ENCODE peak calls at places on chromosomes 7 and 10, in seven cellular contexts. N, O, B, E, Y, L and C are unnamed samples.

GRCh38 chr10:84600947-84601346 is 272.6 kb downstream of the CCSER2 start:
- DNase-seq in Y (no peak), B (no peak), O (no peak), N (no peak), L (no peak), E (no peak), C (no peak)

GRCh38 chr10:94524146-94524545 is 21.4 kb upstream of the HELLS start:
- DNase-seq in N (no peak), L (no peak), O (peak), Y (no peak), E (no peak), B (no peak), C (peak)

GRCh38 chr7:27619492-27619891 is 43.2 kb downstream of the HIBADH start:
- DNase-seq in L (no peak), O (no peak), E (no peak), N (no peak), B (no peak), Y (no peak), C (no peak)

GRCh38 chr7:87152897-87153641 is 816 bp downstream of the DMTF1 start:
- DNase-seq in E (peak), L (no peak), O (no peak), N (no peak), Y (peak), B (peak), C (peak)

GRCh38 chr7:141072548-141073172 is 1.2 kb upstream of the TMEM178B start:
- DNase-seq in Y (peak), B (peak), O (peak), E (peak), L (peak), N (peak), C (peak)

GRCh38 chr7:132130497-132130896 is 445.8 kb downstream of the PLXNA4 start:
- DNase-seq in Y (no peak), B (no peak), L (no peak), N (no peak), O (no peak), E (no peak), C (no peak)

GRCh38 chr10:30786131-30786530 is 156.6 kb upstream of the LYZL2 start:
- DNase-seq in Y (no peak), E (no peak), O (no peak), N (no peak), B (no peak), L (no peak), C (peak)

GRCh38 chr10:132507956-132508490 is 29.6 kb upstream of the INPP5A start:
- DNase-seq in N (peak), Y (no peak), O (no peak), L (no peak), E (no peak), B (no peak), C (no peak)

DNA sequence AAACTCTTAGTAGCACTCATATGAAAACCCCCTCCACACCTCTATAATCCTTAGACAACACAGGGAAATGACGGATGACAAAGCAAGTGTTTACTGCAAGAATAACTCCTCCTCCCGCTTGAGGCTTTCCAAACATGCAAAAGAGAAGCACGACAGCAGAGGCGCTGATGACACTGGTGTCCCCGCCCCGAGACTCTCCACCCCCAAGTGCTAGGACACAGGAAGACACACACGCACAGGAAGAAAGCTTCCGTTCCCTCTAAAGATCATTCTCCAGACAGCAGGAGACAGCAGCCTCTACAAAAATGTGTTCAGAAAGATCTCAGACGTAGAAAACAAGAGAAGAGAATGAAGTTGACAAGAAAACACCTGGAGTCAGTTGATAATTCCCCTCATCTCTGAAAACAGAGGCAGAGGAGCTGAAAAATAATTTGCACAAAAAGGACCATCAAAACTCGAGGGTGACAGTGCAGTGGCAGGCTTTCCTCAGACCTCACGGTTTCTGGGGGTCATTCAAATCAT is 90.2 kb downstream of the DLG5 start:
- DNase-seq in L (peak), B (no peak), Y (peak), E (no peak), O (peak), N (peak), C (no peak)
- H3K4me3 ChIP-seq in L (no peak), B (no peak), Y (no peak), E (no peak), O (peak), N (no peak), C (no peak)

GRCh38 chr10:110857265-110858158 is 14.2 kb upstream of the PDCD4 start:
- DNase-seq in E (no peak), N (no peak), O (peak), Y (no peak), L (peak), B (no peak), C (peak)
- H3K4me3 ChIP-seq in E (no peak), N (no peak), O (peak), Y (no peak), L (no peak), B (no peak), C (no peak)

GRCh38 chr7:112581529-112581928 is 100.7 kb downstream of the LSMEM1 start:
- DNase-seq in L (no peak), E (no peak), N (no peak), O (no peak), B (no peak), Y (no peak), C (no peak)
- H3K4me3 ChIP-seq in L (no peak), E (no peak), N (no peak), O (no peak), B (no peak), Y (no peak), C (no peak)

DNA sequence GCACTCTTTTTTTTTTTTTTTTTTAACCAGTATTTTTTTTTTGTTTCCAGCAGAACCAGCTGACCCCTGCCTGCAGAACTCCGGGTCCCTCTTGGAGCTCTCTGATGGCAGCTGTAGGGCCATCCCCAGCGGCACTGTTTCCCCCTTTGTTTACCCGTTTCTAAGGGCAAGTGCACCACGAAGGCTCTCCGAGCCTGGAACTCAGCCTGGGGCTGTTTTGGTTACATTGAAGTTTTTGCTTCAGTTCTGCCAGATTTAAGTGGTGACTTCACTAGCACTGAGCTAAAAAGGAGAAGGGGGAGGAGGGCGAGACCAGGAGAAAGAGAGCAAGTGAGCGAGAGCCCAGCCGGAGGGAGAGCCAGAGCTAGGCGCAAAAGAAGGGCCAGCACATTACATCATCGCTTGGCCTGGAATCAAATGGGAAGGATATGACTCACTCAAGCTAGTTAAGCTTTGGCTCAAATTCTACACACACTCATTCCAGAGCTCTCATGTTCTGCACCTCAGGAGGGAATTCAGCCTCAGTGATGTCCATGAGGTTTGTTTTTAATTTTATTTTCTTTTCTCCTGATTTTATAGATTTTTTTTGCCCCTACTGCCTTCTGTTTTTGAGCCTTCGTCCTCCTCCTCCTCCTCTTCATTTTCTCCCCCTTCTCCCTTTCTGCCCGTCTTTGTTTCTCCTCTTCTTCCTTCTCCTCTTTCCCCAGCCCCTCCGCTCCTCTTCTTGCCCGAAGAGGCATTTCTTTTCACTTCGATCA is 272.3 kb downstream of the TRIL start:
- DNase-seq in Y (peak), B (no peak), L (peak), N (peak), E (peak), O (peak), C (peak)
- H3K4me3 ChIP-seq in Y (peak), B (no peak), L (peak), N (peak), E (peak), O (no peak), C (peak)

GRCh38 chr10:125155669-125156068 is 4.7 kb downstream of the CTBP2 start:
- DNase-seq in E (no peak), N (no peak), O (no peak), L (no peak), B (no peak), Y (no peak), C (no peak)
- H3K4me3 ChIP-seq in E (peak), N (no peak), O (no peak), L (no peak), B (no peak), Y (no peak), C (no peak)